ENCODE peak calls at places on chromosomes 12 and 14, in eight cellular contexts. Q is fibroblast of lung; P is CD8-positive, alpha-beta T cell; U is tibial nerve; L is heart left ventricle; W is tibial artery; G is neural progenitor cell; N is IMR-90. X is an unnamed sample. For H3K4me1, the result is how much of the 10 kb centered on the place peaks cover.

GRCh38 chr12:55931780-55932545 is 1.0 kb downstream of the DGKA start:
- DNase-seq in Q (peak), P (peak), U (peak), L (peak), W (peak), G (peak), N (peak), X (peak)

GRCh38 chr12:95277139-95277538 is 59.5 kb downstream of the VEZT start:
- DNase-seq in Q (peak), P (no peak), U (no peak), L (no peak), W (no peak), G (no peak), N (peak), X (no peak)

GRCh38 chr12:54352022-54352531 is 12.2 kb downstream of the GPR84 start:
- DNase-seq in Q (peak), P (no peak), U (no peak), L (peak), W (no peak), G (peak), N (peak), X (peak)

GRCh38 chr14:86481105-86481504 is 951.2 kb downstream of the FLRT2 start:
- DNase-seq in Q (peak), P (no peak), U (no peak), L (no peak), W (no peak), G (no peak), N (peak), X (no peak)

GRCh38 chr12:54251667-54252284 is 28.1 kb downstream of the CBX5 start:
- DNase-seq in Q (peak), P (no peak), U (peak), L (no peak), W (no peak), G (peak), N (peak), X (no peak)

GRCh38 chr14:93743270-93744060 is 44.8 kb downstream of the PRIMA1 start:
- DNase-seq in Q (no peak), P (no peak), U (no peak), L (no peak), W (no peak), G (no peak), N (no peak), X (no peak)

GRCh38 chr14:51448831-51449665 is 202.7 kb upstream of the FRMD6 start:
- DNase-seq in Q (peak), P (no peak), U (no peak), L (peak), W (no peak), G (no peak), N (peak), X (no peak)

GRCh38 chr14:104441275-104442106 is 138.1 kb upstream of the C14orf180 start:
- DNase-seq in Q (no peak), P (no peak), U (peak), L (no peak), W (peak), G (no peak), N (no peak), X (no peak)

GRCh38 chr12:131850856-131851559 is 22.8 kb downstream of the MMP17 start:
- DNase-seq in Q (no peak), P (no peak), U (no peak), L (peak), W (no peak), G (peak), N (no peak), X (no peak)

DNA sequence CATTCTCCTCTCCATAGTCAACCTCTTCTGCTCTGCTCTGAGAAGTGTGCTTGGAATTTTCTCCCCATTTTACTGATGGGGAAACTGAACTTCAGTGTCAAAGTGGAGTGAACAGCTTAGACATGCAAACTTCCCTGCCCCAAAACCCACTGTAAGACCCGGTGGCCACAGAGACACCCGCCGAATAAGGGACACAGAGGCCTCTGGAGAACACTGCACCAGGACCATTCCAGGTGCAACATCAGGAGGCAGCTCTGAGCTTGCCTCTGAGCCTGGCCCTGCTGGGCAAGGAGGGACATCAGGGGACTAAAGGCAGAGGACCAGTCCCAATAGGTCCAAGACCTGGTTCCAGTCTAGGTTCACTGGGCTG is 1.7 kb downstream of the HDAC7 start:
- DNase-seq in Q (no peak), P (no peak), U (no peak), L (no peak), W (no peak), G (no peak), N (no peak), X (no peak)
- H3K4me1 ChIP-seq in Q (half or more), P (half or more), U (under half), L (half or more), W (half or more), G (under half), N (half or more), X (under half)

DNA sequence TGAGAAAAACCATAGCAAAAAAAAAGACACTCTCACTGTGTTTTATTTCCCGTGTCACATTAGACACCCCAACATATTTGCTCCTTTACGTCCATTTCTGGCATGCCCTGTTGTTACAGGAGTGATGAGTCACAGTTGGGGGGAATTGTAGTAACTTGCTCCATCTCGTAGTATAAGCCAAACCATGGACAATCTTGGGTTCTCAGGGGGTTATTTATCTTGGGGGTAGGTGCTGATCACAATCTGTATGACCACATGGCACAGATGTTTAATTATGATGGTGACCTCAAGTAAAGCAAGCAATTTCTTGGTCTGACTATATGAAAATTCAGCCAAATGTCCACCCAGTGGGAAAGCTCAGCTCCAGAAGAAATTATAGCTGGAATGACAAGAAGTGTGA is 32.0 kb upstream of the STON2 start:
- DNase-seq in Q (peak), P (no peak), U (no peak), L (no peak), W (no peak), G (no peak), N (no peak), X (no peak)
- H3K27ac ChIP-seq in Q (no peak), P (no peak), U (no peak), L (no peak), W (no peak), G (no peak), N (no peak), X (no peak)

GRCh38 chr14:46401066-46401465 is 250.5 kb downstream of the RPL10L start:
- DNase-seq in Q (no peak), P (no peak), U (no peak), L (no peak), W (no peak), G (no peak), N (no peak), X (no peak)

GRCh38 chr14:46405095-46405494 is 246.5 kb downstream of the RPL10L start:
- DNase-seq in Q (no peak), P (no peak), U (no peak), L (no peak), W (no peak), G (no peak), N (no peak), X (no peak)
- H3K4me1 ChIP-seq in Q (under half), P (under half), U (under half), L (under half), W (under half), G (under half), N (under half), X (under half)

GRCh38 chr12:104305349-104305748 is 1.8 kb downstream of the EID3 start:
- DNase-seq in Q (no peak), P (no peak), U (no peak), L (no peak), W (no peak), G (no peak), N (no peak), X (no peak)

GRCh38 chr12:104306943-104307654 is 3.6 kb downstream of the EID3 start:
- DNase-seq in Q (peak), P (no peak), U (no peak), L (no peak), W (no peak), G (no peak), N (peak), X (no peak)

GRCh38 chr12:104304261-104305004 is 894 bp downstream of the EID3 start:
- DNase-seq in Q (peak), P (no peak), U (no peak), L (no peak), W (no peak), G (no peak), N (no peak), X (no peak)

GRCh38 chr12:104306376-104306775 is 2.8 kb downstream of the EID3 start:
- DNase-seq in Q (no peak), P (no peak), U (no peak), L (no peak), W (no peak), G (no peak), N (no peak), X (no peak)

DNA sequence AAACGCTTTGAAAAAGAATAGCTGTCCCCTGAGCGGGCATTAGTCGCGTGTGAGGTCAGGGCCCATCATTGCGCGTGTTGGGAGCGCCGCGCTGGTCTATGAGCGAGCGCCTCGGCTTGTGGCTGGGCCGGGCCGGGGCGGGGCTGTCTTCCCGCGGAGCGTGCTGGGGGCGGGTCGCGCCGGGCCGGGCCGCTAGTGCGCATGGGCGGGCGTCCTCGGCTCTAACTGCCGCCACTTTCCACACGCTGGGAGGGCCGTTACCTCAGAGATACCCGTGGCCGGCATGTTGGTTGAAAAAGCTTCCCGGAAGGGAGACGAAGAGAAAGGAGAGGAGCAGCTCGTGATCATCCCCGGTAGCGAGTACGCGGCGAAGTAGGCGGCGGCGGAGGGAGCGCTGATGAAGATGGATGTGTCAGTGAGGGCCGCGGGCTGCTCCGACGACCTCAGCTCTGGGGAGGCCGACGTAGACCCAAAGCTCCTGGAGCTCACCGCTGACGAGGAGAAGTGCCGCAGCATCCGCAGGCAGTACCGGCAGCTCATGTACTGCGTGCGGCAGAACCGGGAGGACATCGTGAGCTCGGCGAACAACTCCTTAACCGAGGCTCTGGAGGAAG is at the start of gene EID3:
- DNase-seq in Q (peak), P (peak), U (peak), L (peak), W (peak), G (peak), N (peak), X (peak)
- H3K27ac ChIP-seq in Q (peak), P (peak), U (peak), L (peak), W (peak), G (no peak), N (peak), X (peak)

GRCh38 chr12:50261654-50262053 is 21.7 kb downstream of the LIMA1 start:
- DNase-seq in Q (no peak), P (no peak), U (no peak), L (no peak), W (no peak), G (no peak), N (peak), X (no peak)
- H3K4me1 ChIP-seq in Q (under half), P (under half), U (under half), L (under half), W (under half), G (under half), N (under half), X (under half)

GRCh38 chr14:103250181-103250580 is 83.9 kb upstream of the EIF5 start:
- DNase-seq in Q (no peak), P (no peak), U (no peak), L (no peak), W (no peak), G (no peak), N (no peak), X (no peak)

GRCh38 chr14:103247169-103247606 is 86.8 kb upstream of the EIF5 start:
- DNase-seq in Q (no peak), P (no peak), U (no peak), L (no peak), W (no peak), G (no peak), N (no peak), X (no peak)

GRCh38 chr14:103243764-103244737 is 90.0 kb upstream of the EIF5 start:
- DNase-seq in Q (peak), P (no peak), U (no peak), L (no peak), W (no peak), G (no peak), N (no peak), X (peak)

GRCh38 chr14:103250888-103251287 is 83.1 kb upstream of the EIF5 start:
- DNase-seq in Q (no peak), P (no peak), U (no peak), L (no peak), W (no peak), G (no peak), N (no peak), X (peak)

GRCh38 chr14:103246089-103246488 is 87.9 kb upstream of the EIF5 start:
- DNase-seq in Q (no peak), P (no peak), U (no peak), L (no peak), W (no peak), G (no peak), N (no peak), X (no peak)
- H3K27ac ChIP-seq in Q (no peak), P (no peak), U (peak), L (no peak), W (no peak), G (no peak), N (peak), X (peak)

GRCh38 chr12:108700833-108701450 is 30.4 kb downstream of the CORO1C start:
- DNase-seq in Q (no peak), P (no peak), U (no peak), L (no peak), W (no peak), G (no peak), N (no peak), X (no peak)

GRCh38 chr12:108699955-108700563 is 31.3 kb downstream of the CORO1C start:
- DNase-seq in Q (no peak), P (no peak), U (no peak), L (no peak), W (no peak), G (no peak), N (peak), X (no peak)

GRCh38 chr12:108701779-108702435 is 29.4 kb downstream of the CORO1C start:
- DNase-seq in Q (peak), P (no peak), U (no peak), L (no peak), W (no peak), G (no peak), N (peak), X (no peak)

GRCh38 chr12:108704527-108704926 is 26.8 kb downstream of the CORO1C start:
- DNase-seq in Q (no peak), P (no peak), U (no peak), L (no peak), W (no peak), G (no peak), N (no peak), X (no peak)

GRCh38 chr12:108702534-108702933 is 28.8 kb downstream of the CORO1C start:
- DNase-seq in Q (no peak), P (no peak), U (no peak), L (no peak), W (no peak), G (no peak), N (no peak), X (no peak)
- H3K4me1 ChIP-seq in Q (under half), P (under half), U (under half), L (half or more), W (under half), G (under half), N (under half), X (under half)

DNA sequence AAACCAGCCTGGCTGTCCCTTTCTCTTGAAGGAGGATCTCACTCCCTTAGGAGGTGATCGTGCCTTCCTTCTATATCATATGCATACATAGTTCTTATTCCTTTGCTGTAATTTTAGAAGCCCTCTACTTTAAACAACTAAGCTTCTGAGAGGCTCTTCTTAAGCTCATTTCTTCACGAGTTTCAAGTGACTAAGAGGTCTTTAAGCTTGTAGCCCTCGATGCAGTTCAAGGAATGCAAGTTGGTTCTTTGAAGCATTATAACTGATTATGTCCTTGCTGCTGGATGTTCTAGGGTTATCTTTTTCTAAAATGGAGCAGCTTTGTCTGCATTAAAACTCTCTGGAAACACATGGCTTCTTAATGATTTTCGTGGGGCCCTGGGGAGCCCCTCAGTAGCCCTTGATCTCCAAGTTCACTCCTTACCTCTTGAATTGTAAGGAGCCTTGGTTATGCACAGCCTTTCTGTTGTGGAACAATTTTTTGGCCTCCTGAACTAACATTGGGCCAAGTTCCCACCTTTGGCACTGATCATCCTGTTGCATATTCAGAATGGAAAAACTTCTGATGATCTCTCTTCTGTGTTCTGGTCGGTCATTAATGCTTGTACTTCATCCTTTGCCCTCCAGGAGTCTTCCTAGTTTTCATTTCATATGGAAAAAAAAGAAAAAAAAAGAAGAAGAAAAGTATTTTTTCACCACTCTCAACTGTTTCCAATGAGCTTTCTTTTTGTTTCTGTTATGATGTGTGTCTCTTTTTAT is 12.6 kb downstream of the RASSF8 start:
- DNase-seq in Q (no peak), P (no peak), U (peak), L (no peak), W (no peak), G (no peak), N (no peak), X (no peak)
- H3K27ac ChIP-seq in Q (no peak), P (no peak), U (peak), L (no peak), W (peak), G (no peak), N (no peak), X (peak)

GRCh38 chr12:50164963-50165362 is 2.2 kb downstream of the CERS5 start:
- DNase-seq in Q (no peak), P (no peak), U (no peak), L (no peak), W (no peak), G (no peak), N (no peak), X (no peak)

GRCh38 chr12:50162225-50162624 is 4.9 kb downstream of the CERS5 start:
- DNase-seq in Q (peak), P (no peak), U (no peak), L (no peak), W (no peak), G (no peak), N (peak), X (no peak)

GRCh38 chr12:50157259-50157658 is 9.9 kb downstream of the CERS5 start:
- DNase-seq in Q (peak), P (no peak), U (no peak), L (no peak), W (no peak), G (no peak), N (peak), X (no peak)

GRCh38 chr12:50156641-50157040 is 10.5 kb downstream of the CERS5 start:
- DNase-seq in Q (no peak), P (no peak), U (no peak), L (no peak), W (no peak), G (no peak), N (no peak), X (no peak)

DNA sequence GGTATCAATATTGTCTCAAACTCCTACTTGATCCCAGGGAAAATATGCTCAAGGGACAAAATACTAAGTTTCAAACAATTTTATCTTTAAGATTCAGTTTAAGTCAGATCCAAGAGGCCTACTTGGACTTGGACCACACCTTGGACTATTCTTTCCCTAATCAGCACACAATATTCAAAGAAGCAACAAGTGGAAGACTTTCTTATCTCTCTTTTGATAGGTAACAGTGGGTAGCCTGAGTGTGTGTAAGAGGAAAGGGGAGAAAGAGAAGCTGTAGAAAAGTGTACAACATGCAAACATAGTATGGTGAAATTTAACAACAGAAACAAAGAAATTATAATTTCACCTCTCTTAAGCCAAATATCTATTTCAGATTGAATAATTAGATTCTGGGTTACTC is 6.5 kb downstream of the CERS5 start:
- DNase-seq in Q (no peak), P (no peak), U (no peak), L (no peak), W (no peak), G (no peak), N (no peak), X (no peak)
- H3K4me1 ChIP-seq in Q (under half), P (under half), U (under half), L (under half), W (under half), G (under half), N (under half), X (under half)

DNA sequence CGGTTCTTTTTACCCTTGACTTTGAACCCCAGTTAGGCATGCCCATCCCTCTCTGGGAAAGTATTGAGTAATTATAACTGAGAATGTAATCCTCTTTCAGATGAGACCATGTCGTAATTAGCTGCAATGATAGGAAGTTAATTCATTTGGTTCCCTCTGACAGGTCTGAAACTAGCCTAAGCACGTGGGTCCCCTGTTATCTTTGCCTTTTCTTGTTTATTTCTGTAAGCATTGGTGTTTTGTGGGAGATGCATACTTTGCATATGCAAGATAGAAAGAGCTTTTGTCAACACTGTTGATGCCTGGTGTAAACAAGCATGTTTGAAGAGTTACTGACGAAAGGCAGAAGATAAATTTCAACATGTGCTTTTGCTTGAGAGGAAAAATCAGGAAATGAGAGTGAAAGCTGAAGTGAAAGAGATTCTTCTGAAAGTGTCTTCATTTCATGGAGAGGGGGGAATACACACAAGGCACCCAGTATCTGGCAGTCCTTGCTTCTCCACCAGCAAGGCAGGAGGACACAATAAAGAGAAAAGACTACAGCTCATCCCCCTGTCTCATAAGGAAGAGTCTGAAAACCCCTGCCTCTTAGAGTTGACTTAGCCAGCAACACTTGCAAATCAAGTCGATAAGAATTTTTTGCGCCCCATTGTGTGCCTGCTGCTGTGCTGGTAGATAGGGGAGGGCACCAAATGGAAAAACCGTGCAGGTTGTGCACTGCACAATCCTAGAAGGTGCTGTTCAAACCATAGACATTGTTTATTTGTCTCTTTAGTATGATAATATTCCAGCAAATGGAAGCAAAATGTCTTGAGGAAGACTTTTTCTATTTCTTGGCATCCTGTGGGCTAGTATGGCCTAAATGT is 77.8 kb downstream of the SLC24A4 start:
- DNase-seq in Q (no peak), P (no peak), U (no peak), L (no peak), W (no peak), G (no peak), N (peak), X (no peak)
- H3K27ac ChIP-seq in Q (no peak), P (no peak), U (no peak), L (no peak), W (no peak), G (no peak), N (peak), X (no peak)